ENCODE peak calls at places on chromosomes 7 and 10, in five cellular contexts. L is activated T-cell treated with anti-CD3 and anti-CD28 coated beads for 1 hour, O is SJSA1, F is left ventricle myocardium inferior, B is NCI-H510A. R is an unnamed sample.

GRCh38 chr7:28096713-28097112 is 83.9 kb downstream of the JAZF1 start:
- DNase-seq in L (peak), O (peak), F (no peak), B (no peak), R (no peak)

GRCh38 chr7:128829391-128830166 is 627 bp upstream of the FLNC start:
- DNase-seq in L (no peak), O (no peak), F (no peak), B (no peak), R (no peak)

GRCh38 chr10:47046321-47047126 is 135.3 kb downstream of the PTPN20 start:
- DNase-seq in L (no peak), O (no peak), F (no peak), B (no peak), R (no peak)

GRCh38 chr10:110144526-110144925 is 62.9 kb upstream of the MXI1 start:
- DNase-seq in L (no peak), O (no peak), F (no peak), B (no peak), R (no peak)

GRCh38 chr10:6050801-6051445 is 11.2 kb downstream of the IL2RA start:
- DNase-seq in L (peak), O (peak), F (peak), B (no peak), R (peak)

GRCh38 chr7:47418910-47419309 is 163.0 kb downstream of the TNS3 start:
- DNase-seq in L (no peak), O (no peak), F (no peak), B (no peak), R (no peak)

GRCh38 chr10:112376578-112376855 is 2.6 kb downstream of the ACSL5 start:
- DNase-seq in L (no peak), O (no peak), F (no peak), B (no peak), R (no peak)

GRCh38 chr10:31004611-31005193 is 27.0 kb downstream of the ZNF438 start:
- DNase-seq in L (no peak), O (no peak), F (no peak), B (no peak), R (no peak)

GRCh38 chr7:2863461-2864066 is 19.5 kb upstream of the GNA12 start:
- DNase-seq in L (peak), O (peak), F (peak), B (peak), R (peak)

GRCh38 chr10:51074238-51075028 is at the start of gene PRKG1:
- DNase-seq in L (no peak), O (peak), F (peak), B (peak), R (no peak)